ENCODE peak calls at places on chromosomes 3 and 15, in five cellular contexts. One of them, this sample, is unnamed.

GRCh38 chr3:185586644-185586964 is 509 bp downstream of the SENP2 start:
- DNase-seq in stomach: no peak
- DNase-seq in mesenchymal stem cell: no peak
- DNase-seq in iris pigment epithelial cell: no peak
- DNase-seq in mucosa of gallbladder: no peak
- DNase-seq in this sample: peak; percentile 10

GRCh38 chr3:8658326-8659212 is 14.0 kb upstream of the SSUH2 start:
- DNase-seq in stomach: peak; percentile 96
- DNase-seq in mesenchymal stem cell: no peak
- DNase-seq in iris pigment epithelial cell: peak; percentile 41
- DNase-seq in mucosa of gallbladder: peak; percentile 82
- DNase-seq in this sample: peak; percentile 87

GRCh38 chr3:128113817-128114794 is 9.5 kb downstream of the RUVBL1 start:
- DNase-seq in stomach: no peak
- DNase-seq in mesenchymal stem cell: no peak
- DNase-seq in iris pigment epithelial cell: no peak
- DNase-seq in mucosa of gallbladder: no peak
- DNase-seq in this sample: no peak

GRCh38 chr3:33152363-33153360 is 38.8 kb downstream of the CRTAP start:
- DNase-seq in stomach: no peak
- DNase-seq in mesenchymal stem cell: no peak
- DNase-seq in iris pigment epithelial cell: no peak
- DNase-seq in mucosa of gallbladder: no peak
- DNase-seq in this sample: no peak

GRCh38 chr3:130925628-130926027 is 31.7 kb downstream of the ATP2C1 start:
- DNase-seq in stomach: no peak
- DNase-seq in mesenchymal stem cell: no peak
- DNase-seq in iris pigment epithelial cell: no peak
- DNase-seq in mucosa of gallbladder: no peak
- DNase-seq in this sample: peak; percentile 62

GRCh38 chr3:108414007-108414406 is 96.4 kb downstream of the MYH15 start:
- DNase-seq in stomach: no peak
- DNase-seq in mesenchymal stem cell: no peak
- DNase-seq in iris pigment epithelial cell: peak; percentile 4
- DNase-seq in mucosa of gallbladder: no peak
- DNase-seq in this sample: no peak

GRCh38 chr3:185172086-185173049 is 19.5 kb upstream of the C3orf70 start:
- DNase-seq in stomach: no peak
- DNase-seq in mesenchymal stem cell: no peak
- DNase-seq in iris pigment epithelial cell: no peak
- DNase-seq in mucosa of gallbladder: no peak
- DNase-seq in this sample: no peak

GRCh38 chr15:33013827-33014445 is 180.6 kb downstream of the FMN1 start:
- DNase-seq in stomach: no peak
- DNase-seq in mesenchymal stem cell: peak; percentile 62
- DNase-seq in iris pigment epithelial cell: peak; percentile 66
- DNase-seq in mucosa of gallbladder: no peak
- DNase-seq in this sample: peak; percentile 72

GRCh38 chr3:169659858-169660614 is 3.5 kb downstream of the MECOM start:
- DNase-seq in stomach: peak; percentile 61
- DNase-seq in mesenchymal stem cell: no peak
- DNase-seq in iris pigment epithelial cell: no peak
- DNase-seq in mucosa of gallbladder: no peak
- DNase-seq in this sample: no peak

GRCh38 chr15:99480223-99480810 is 85.5 kb upstream of the MEF2A start:
- DNase-seq in stomach: no peak
- DNase-seq in mesenchymal stem cell: peak; percentile 27
- DNase-seq in iris pigment epithelial cell: no peak
- DNase-seq in mucosa of gallbladder: no peak
- DNase-seq in this sample: no peak

GRCh38 chr3:126895178-126896066 is 87.5 kb upstream of the PLXNA1 start:
- DNase-seq in stomach: no peak
- DNase-seq in mesenchymal stem cell: peak; percentile 38
- DNase-seq in iris pigment epithelial cell: peak; percentile 29
- DNase-seq in mucosa of gallbladder: no peak
- DNase-seq in this sample: no peak

GRCh38 chr3:24368605-24369004 is 126.0 kb downstream of the THRB start:
- DNase-seq in stomach: no peak
- DNase-seq in mesenchymal stem cell: no peak
- DNase-seq in iris pigment epithelial cell: no peak
- DNase-seq in mucosa of gallbladder: no peak
- DNase-seq in this sample: no peak

GRCh38 chr3:184733971-184734608 is 22.2 kb upstream of the MAGEF1 start:
- DNase-seq in stomach: no peak
- DNase-seq in mesenchymal stem cell: no peak
- DNase-seq in iris pigment epithelial cell: no peak
- DNase-seq in mucosa of gallbladder: no peak
- DNase-seq in this sample: no peak

This sample was measured in brain microvascular endothelial cell.